ENCODE peak calls at places on chromosome 5, in five cellular contexts. W is heart left ventricle, H is body of pancreas, K is pancreas, D is fibroblast of lung. P is an unnamed sample. For H3K27me3, the result is how much of the 10 kb centered on the place peaks cover.

GRCh38 chr5:207599-207998 is 10.4 kb downstream of the CCDC127 start:
- DNase-seq in W (no peak), H (no peak), K (no peak), D (no peak), P (peak)

GRCh38 chr5:127942246-127943060 is 141.1 kb upstream of the SLC12A2 start:
- DNase-seq in W (no peak), H (no peak), K (no peak), D (peak), P (peak)

GRCh38 chr5:38556115-38556598 is 289 bp downstream of the LIFR start:
- DNase-seq in W (peak), H (peak), K (no peak), D (no peak), P (no peak)

GRCh38 chr5:142385194-142385593 is 60.4 kb upstream of the SPRY4 start:
- DNase-seq in W (no peak), H (no peak), K (no peak), D (peak), P (no peak)

GRCh38 chr5:140051950-140052349 is 8.9 kb upstream of the NRG2 start:
- DNase-seq in W (no peak), H (no peak), K (no peak), D (no peak), P (no peak)

GRCh38 chr5:988316-988715 is 20.3 kb upstream of the NKD2 start:
- DNase-seq in W (no peak), H (no peak), K (no peak), D (no peak), P (no peak)

GRCh38 chr5:178213003-178213449 is 8.7 kb downstream of the HNRNPAB start:
- DNase-seq in W (no peak), H (no peak), K (no peak), D (no peak), P (no peak)

GRCh38 chr5:124553911-124554310 is 192.5 kb downstream of the ZNF608 start:
- DNase-seq in W (no peak), H (no peak), K (no peak), D (no peak), P (no peak)

GRCh38 chr5:169706758-169707450 is 69.8 kb downstream of the DOCK2 start:
- DNase-seq in W (no peak), H (no peak), K (no peak), D (peak), P (peak)

GRCh38 chr5:19322716-19323485 is 665.1 kb downstream of the CDH18 start:
- DNase-seq in W (no peak), H (no peak), K (no peak), D (peak), P (peak)

GRCh38 chr5:133203317-133204305 is 151.8 kb downstream of the HSPA4 start:
- DNase-seq in W (no peak), H (no peak), K (no peak), D (no peak), P (no peak)

GRCh38 chr5:2207966-2208544 is 325.3 kb upstream of the IRX4 start:
- DNase-seq in W (no peak), H (peak), K (peak), D (no peak), P (peak)
- TF ChIP-seq CTCF in W (peak), H (peak), K (no peak), D (no peak), P (peak)

DNA sequence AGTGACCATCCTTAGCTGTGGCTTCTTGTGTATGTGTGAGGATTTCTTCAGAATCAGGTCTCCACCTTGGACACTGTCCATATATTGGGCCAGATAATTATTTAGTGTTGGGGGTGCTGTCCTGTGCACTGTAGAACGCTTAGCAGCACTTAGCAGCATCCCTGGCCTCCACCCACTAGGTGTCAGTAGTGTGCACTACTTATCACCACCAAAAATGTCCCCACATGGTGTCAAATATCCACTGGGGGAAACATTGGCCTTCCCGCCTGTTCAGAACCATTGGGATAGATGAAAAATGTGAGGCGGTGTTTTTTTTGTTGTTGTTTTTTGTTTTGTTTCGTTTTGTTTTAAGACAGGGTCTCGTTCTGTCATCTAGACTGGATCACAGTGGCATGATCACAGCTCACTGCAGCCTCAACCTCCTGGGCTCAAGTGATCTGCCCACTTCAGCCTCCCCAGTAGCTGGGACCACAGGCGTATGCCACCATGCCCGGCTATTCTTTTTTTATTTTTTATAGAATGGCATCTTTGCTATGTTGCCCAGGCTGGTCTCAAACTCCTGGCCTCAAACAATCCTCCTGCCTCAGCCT is 67.7 kb downstream of the TENT4A start:
- DNase-seq in W (no peak), H (no peak), K (no peak), D (no peak), P (peak)
- H3K27me3 ChIP-seq in W (under half), H (under half), K (under half), D (under half), P (under half)

DNA sequence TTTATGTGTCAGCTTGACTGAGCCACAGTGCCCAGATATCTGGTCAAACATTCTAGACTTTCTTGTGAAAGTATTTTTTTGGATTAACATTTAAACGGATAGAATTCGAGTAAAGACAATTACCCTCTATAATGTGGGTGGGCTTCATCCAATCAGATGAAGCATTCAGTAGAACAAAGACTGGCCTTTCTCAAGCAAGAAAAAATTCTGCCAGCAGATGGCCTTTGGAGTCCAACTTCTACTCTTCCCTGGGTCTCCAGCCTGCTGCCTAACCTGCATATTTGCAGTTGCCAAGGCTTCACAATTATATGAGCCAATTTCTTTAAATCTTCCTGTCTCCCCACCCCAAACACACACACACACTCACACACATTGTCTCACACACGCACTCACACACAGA is 86.4 kb downstream of the MED10 start:
- DNase-seq in W (no peak), H (no peak), K (no peak), D (no peak), P (peak)
- TF ChIP-seq CTCF in W (peak), H (peak), K (no peak), D (no peak), P (peak)

GRCh38 chr5:43041669-43042175 is 1.6 kb upstream of the ANXA2R start:
- DNase-seq in W (peak), H (peak), K (no peak), D (peak), P (peak)
- H3K27me3 ChIP-seq in W (under half), H (under half), K (under half), D (under half), P (under half)

GRCh38 chr5:135885031-135885430 is 10.6 kb downstream of the IL9 start:
- DNase-seq in W (no peak), H (no peak), K (no peak), D (no peak), P (no peak)

GRCh38 chr5:135881244-135881643 is 14.4 kb downstream of the IL9 start:
- DNase-seq in W (no peak), H (no peak), K (no peak), D (no peak), P (no peak)

GRCh38 chr5:135883026-135883425 is 12.6 kb downstream of the IL9 start:
- DNase-seq in W (no peak), H (no peak), K (no peak), D (no peak), P (no peak)

GRCh38 chr5:135880801-135881200 is 14.8 kb downstream of the IL9 start:
- DNase-seq in W (no peak), H (no peak), K (no peak), D (no peak), P (peak)

DNA sequence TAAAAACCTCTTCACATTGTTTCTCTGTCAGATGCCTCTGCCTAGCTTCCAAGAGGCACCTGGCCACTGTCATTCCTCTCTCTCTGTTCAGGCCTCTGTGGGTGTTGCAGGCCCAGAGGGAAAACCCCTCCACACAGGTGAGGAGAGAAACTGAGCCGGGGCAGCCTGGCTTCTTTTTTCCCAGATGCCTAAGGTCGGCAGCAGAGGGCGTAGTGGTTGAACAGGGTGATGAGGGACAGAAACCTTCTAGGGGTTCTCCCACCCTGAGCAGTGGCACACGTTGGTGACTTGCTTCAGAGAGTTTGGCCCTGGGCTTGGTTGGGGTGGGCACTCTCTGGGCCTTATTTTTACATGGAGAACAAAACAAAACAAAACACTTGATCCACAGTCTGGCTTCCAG is 12.2 kb downstream of the IL9 start:
- DNase-seq in W (no peak), H (no peak), K (no peak), D (no peak), P (no peak)
- TF ChIP-seq CTCF in W (no peak), H (no peak), K (no peak), D (no peak), P (peak)

GRCh38 chr5:71700803-71701202 is 18.3 kb upstream of the CARTPT start:
- DNase-seq in W (no peak), H (no peak), K (no peak), D (no peak), P (no peak)

GRCh38 chr5:71701409-71701808 is 17.7 kb upstream of the CARTPT start:
- DNase-seq in W (no peak), H (no peak), K (no peak), D (no peak), P (no peak)

GRCh38 chr5:71699751-71700150 is 19.3 kb upstream of the CARTPT start:
- DNase-seq in W (no peak), H (no peak), K (no peak), D (no peak), P (no peak)

GRCh38 chr5:71697967-71698366 is 21.1 kb upstream of the CARTPT start:
- DNase-seq in W (no peak), H (no peak), K (no peak), D (no peak), P (no peak)

DNA sequence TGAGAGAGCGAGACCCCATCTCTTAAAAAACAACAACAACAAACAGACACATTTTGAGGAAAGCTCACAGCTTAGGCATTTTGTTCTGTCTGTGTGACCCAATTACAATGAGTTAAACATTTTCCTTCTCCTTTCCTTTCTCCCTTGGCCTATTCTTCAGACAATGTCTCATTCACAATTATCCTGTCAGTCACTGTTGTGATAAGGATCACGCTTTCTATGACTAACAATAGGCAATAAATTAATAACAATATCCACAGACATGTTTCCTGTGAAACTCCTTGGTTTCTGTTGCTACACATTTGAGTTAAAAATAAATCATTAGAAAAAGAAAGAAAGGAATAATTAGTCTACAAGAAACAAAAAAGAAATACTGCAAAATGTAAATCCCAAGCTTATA is 19.8 kb upstream of the CARTPT start:
- DNase-seq in W (no peak), H (no peak), K (no peak), D (no peak), P (peak)
- H3K27me3 ChIP-seq in W (under half), H (under half), K (under half), D (under half), P (under half)

P was measured in PC-3.